ENCODE peak calls at places on chromosome 5, in nine cellular contexts. One of them, this sample, is unnamed.
A peak's percentile ranks its signal among the peaks of the same experiment; 100 is the strongest.

GRCh38 chr5:1919209-1919566 is 36.5 kb upstream of the IRX4 start:
- DNase-seq in NCI-H1694 treated with DMSO at 0.1 percent for 48 hours: no peak
- DNase-seq in fibroblast of the aortic adventitia: no peak
- DNase-seq in T-helper 17 cell: no peak
- DNase-seq in DMS 273 treated with DMSO at 0.1 percent for 48 hours: no peak
- DNase-seq in CD8-positive, alpha-beta memory T cell: no peak
- DNase-seq in mesothelial cell of epicardium: peak; percentile 24
- DNase-seq in ELR: no peak
- DNase-seq in HT-29: no peak
- DNase-seq in this sample: no peak

GRCh38 chr5:1763548-1763911 is 36.1 kb downstream of the MRPL36 start:
- DNase-seq in ELR: peak; percentile 79
- DNase-seq in mesothelial cell of epicardium: peak; percentile 37
- DNase-seq in NCI-H1694 treated with DMSO at 0.1 percent for 48 hours: no peak
- DNase-seq in CD8-positive, alpha-beta memory T cell: no peak
- DNase-seq in fibroblast of the aortic adventitia: peak; percentile 78
- DNase-seq in DMS 273 treated with DMSO at 0.1 percent for 48 hours: no peak
- DNase-seq in HT-29: peak; percentile 73
- DNase-seq in T-helper 17 cell: no peak
- DNase-seq in this sample: peak; percentile 40

GRCh38 chr5:72841756-72842535 is 25.5 kb downstream of the TNPO1 start:
- DNase-seq in fibroblast of the aortic adventitia: peak; percentile 68
- DNase-seq in CD8-positive, alpha-beta memory T cell: no peak
- DNase-seq in T-helper 17 cell: no peak
- DNase-seq in mesothelial cell of epicardium: no peak
- DNase-seq in NCI-H1694 treated with DMSO at 0.1 percent for 48 hours: no peak
- DNase-seq in HT-29: no peak
- DNase-seq in ELR: peak; percentile 65
- DNase-seq in DMS 273 treated with DMSO at 0.1 percent for 48 hours: no peak
- DNase-seq in this sample: no peak

GRCh38 chr5:41747708-41748107 is 122.5 kb downstream of the OXCT1 start:
- DNase-seq in T-helper 17 cell: no peak
- DNase-seq in fibroblast of the aortic adventitia: no peak
- DNase-seq in NCI-H1694 treated with DMSO at 0.1 percent for 48 hours: no peak
- DNase-seq in ELR: no peak
- DNase-seq in mesothelial cell of epicardium: no peak
- DNase-seq in HT-29: no peak
- DNase-seq in DMS 273 treated with DMSO at 0.1 percent for 48 hours: no peak
- DNase-seq in CD8-positive, alpha-beta memory T cell: no peak
- DNase-seq in this sample: no peak

GRCh38 chr5:95786821-95787408 is 35.6 kb downstream of the GLRX start:
- DNase-seq in mesothelial cell of epicardium: no peak
- DNase-seq in DMS 273 treated with DMSO at 0.1 percent for 48 hours: no peak
- DNase-seq in HT-29: no peak
- DNase-seq in T-helper 17 cell: no peak
- DNase-seq in fibroblast of the aortic adventitia: peak; percentile 77
- DNase-seq in CD8-positive, alpha-beta memory T cell: no peak
- DNase-seq in NCI-H1694 treated with DMSO at 0.1 percent for 48 hours: no peak
- DNase-seq in ELR: peak; percentile 42
- DNase-seq in this sample: no peak

GRCh38 chr5:151383011-151383410 is 35.7 kb upstream of the SLC36A2 start:
- DNase-seq in mesothelial cell of epicardium: no peak
- DNase-seq in DMS 273 treated with DMSO at 0.1 percent for 48 hours: peak; percentile 12
- DNase-seq in HT-29: no peak
- DNase-seq in ELR: no peak
- DNase-seq in CD8-positive, alpha-beta memory T cell: no peak
- DNase-seq in NCI-H1694 treated with DMSO at 0.1 percent for 48 hours: no peak
- DNase-seq in fibroblast of the aortic adventitia: no peak
- DNase-seq in T-helper 17 cell: no peak
- DNase-seq in this sample: no peak

GRCh38 chr5:41240390-41240789 is 27.1 kb upstream of the C6 start:
- DNase-seq in fibroblast of the aortic adventitia: no peak
- DNase-seq in DMS 273 treated with DMSO at 0.1 percent for 48 hours: no peak
- DNase-seq in ELR: no peak
- DNase-seq in CD8-positive, alpha-beta memory T cell: no peak
- DNase-seq in mesothelial cell of epicardium: no peak
- DNase-seq in NCI-H1694 treated with DMSO at 0.1 percent for 48 hours: no peak
- DNase-seq in HT-29: no peak
- DNase-seq in T-helper 17 cell: no peak
- DNase-seq in this sample: no peak

GRCh38 chr5:124962735-124963134 is 216.3 kb upstream of the ZNF608 start:
- DNase-seq in HT-29: no peak
- DNase-seq in fibroblast of the aortic adventitia: no peak
- DNase-seq in T-helper 17 cell: no peak
- DNase-seq in ELR: no peak
- DNase-seq in NCI-H1694 treated with DMSO at 0.1 percent for 48 hours: no peak
- DNase-seq in CD8-positive, alpha-beta memory T cell: no peak
- DNase-seq in mesothelial cell of epicardium: no peak
- DNase-seq in DMS 273 treated with DMSO at 0.1 percent for 48 hours: no peak
- DNase-seq in this sample: no peak

GRCh38 chr5:120366047-120366446 is 98.1 kb upstream of the PRR16 start:
- DNase-seq in CD8-positive, alpha-beta memory T cell: no peak
- DNase-seq in HT-29: no peak
- DNase-seq in NCI-H1694 treated with DMSO at 0.1 percent for 48 hours: no peak
- DNase-seq in mesothelial cell of epicardium: no peak
- DNase-seq in fibroblast of the aortic adventitia: peak; percentile 31
- DNase-seq in DMS 273 treated with DMSO at 0.1 percent for 48 hours: no peak
- DNase-seq in T-helper 17 cell: no peak
- DNase-seq in ELR: peak; percentile 39
- DNase-seq in this sample: no peak

GRCh38 chr5:169545762-169546161 is 37.8 kb upstream of the SPDL1 start:
- DNase-seq in NCI-H1694 treated with DMSO at 0.1 percent for 48 hours: no peak
- DNase-seq in fibroblast of the aortic adventitia: no peak
- DNase-seq in DMS 273 treated with DMSO at 0.1 percent for 48 hours: no peak
- DNase-seq in CD8-positive, alpha-beta memory T cell: no peak
- DNase-seq in HT-29: no peak
- DNase-seq in ELR: peak; percentile 56
- DNase-seq in mesothelial cell of epicardium: no peak
- DNase-seq in T-helper 17 cell: no peak
- DNase-seq in this sample: no peak

GRCh38 chr5:172768573-172769323 is 2.2 kb downstream of the DUSP1 start:
- DNase-seq in DMS 273 treated with DMSO at 0.1 percent for 48 hours: no peak
- DNase-seq in mesothelial cell of epicardium: no peak
- DNase-seq in CD8-positive, alpha-beta memory T cell: peak; percentile 27
- DNase-seq in NCI-H1694 treated with DMSO at 0.1 percent for 48 hours: no peak
- DNase-seq in T-helper 17 cell: peak; percentile 35
- DNase-seq in ELR: peak; percentile 87
- DNase-seq in HT-29: peak; percentile 43
- DNase-seq in fibroblast of the aortic adventitia: peak; percentile 75
- DNase-seq in this sample: peak; percentile 45

GRCh38 chr5:11390369-11390768 is 513.9 kb downstream of the CTNND2 start:
- DNase-seq in CD8-positive, alpha-beta memory T cell: no peak
- DNase-seq in T-helper 17 cell: no peak
- DNase-seq in fibroblast of the aortic adventitia: no peak
- DNase-seq in NCI-H1694 treated with DMSO at 0.1 percent for 48 hours: no peak
- DNase-seq in ELR: peak; percentile 24
- DNase-seq in mesothelial cell of epicardium: no peak
- DNase-seq in DMS 273 treated with DMSO at 0.1 percent for 48 hours: no peak
- DNase-seq in HT-29: no peak
- DNase-seq in this sample: no peak

GRCh38 chr5:173785866-173786265 is 102.3 kb upstream of the CPEB4 start:
- DNase-seq in CD8-positive, alpha-beta memory T cell: no peak
- DNase-seq in HT-29: no peak
- DNase-seq in ELR: no peak
- DNase-seq in fibroblast of the aortic adventitia: no peak
- DNase-seq in T-helper 17 cell: no peak
- DNase-seq in DMS 273 treated with DMSO at 0.1 percent for 48 hours: no peak
- DNase-seq in mesothelial cell of epicardium: no peak
- DNase-seq in NCI-H1694 treated with DMSO at 0.1 percent for 48 hours: no peak
- DNase-seq in this sample: no peak

GRCh38 chr5:29794146-29794787 is 1399.2 kb upstream of the CDH6 start:
- DNase-seq in NCI-H1694 treated with DMSO at 0.1 percent for 48 hours: no peak
- DNase-seq in T-helper 17 cell: no peak
- DNase-seq in DMS 273 treated with DMSO at 0.1 percent for 48 hours: no peak
- DNase-seq in HT-29: no peak
- DNase-seq in mesothelial cell of epicardium: no peak
- DNase-seq in fibroblast of the aortic adventitia: no peak
- DNase-seq in ELR: no peak
- DNase-seq in CD8-positive, alpha-beta memory T cell: no peak
- DNase-seq in this sample: no peak

GRCh38 chr5:113693205-113693553 is 179.7 kb downstream of the YTHDC2 start:
- DNase-seq in T-helper 17 cell: no peak
- DNase-seq in fibroblast of the aortic adventitia: no peak
- DNase-seq in ELR: no peak
- DNase-seq in NCI-H1694 treated with DMSO at 0.1 percent for 48 hours: no peak
- DNase-seq in CD8-positive, alpha-beta memory T cell: no peak
- DNase-seq in mesothelial cell of epicardium: no peak
- DNase-seq in HT-29: no peak
- DNase-seq in DMS 273 treated with DMSO at 0.1 percent for 48 hours: no peak
- DNase-seq in this sample: no peak

GRCh38 chr5:85602843-85603242 is 1014.9 kb upstream of the COX7C start:
- DNase-seq in fibroblast of the aortic adventitia: no peak
- DNase-seq in mesothelial cell of epicardium: no peak
- DNase-seq in CD8-positive, alpha-beta memory T cell: no peak
- DNase-seq in HT-29: no peak
- DNase-seq in DMS 273 treated with DMSO at 0.1 percent for 48 hours: no peak
- DNase-seq in NCI-H1694 treated with DMSO at 0.1 percent for 48 hours: no peak
- DNase-seq in ELR: no peak
- DNase-seq in T-helper 17 cell: no peak
- DNase-seq in this sample: no peak

GRCh38 chr5:135349886-135350285 is 49.1 kb downstream of the MACROH2A1 start:
- DNase-seq in mesothelial cell of epicardium: no peak
- DNase-seq in T-helper 17 cell: no peak
- DNase-seq in DMS 273 treated with DMSO at 0.1 percent for 48 hours: no peak
- DNase-seq in fibroblast of the aortic adventitia: no peak
- DNase-seq in CD8-positive, alpha-beta memory T cell: no peak
- DNase-seq in HT-29: no peak
- DNase-seq in NCI-H1694 treated with DMSO at 0.1 percent for 48 hours: no peak
- DNase-seq in ELR: no peak
- DNase-seq in this sample: no peak

GRCh38 chr5:8813180-8813579 is 732.7 kb downstream of the SEMA5A start:
- DNase-seq in T-helper 17 cell: no peak
- DNase-seq in mesothelial cell of epicardium: no peak
- DNase-seq in ELR: no peak
- DNase-seq in fibroblast of the aortic adventitia: no peak
- DNase-seq in DMS 273 treated with DMSO at 0.1 percent for 48 hours: no peak
- DNase-seq in CD8-positive, alpha-beta memory T cell: no peak
- DNase-seq in HT-29: no peak
- DNase-seq in NCI-H1694 treated with DMSO at 0.1 percent for 48 hours: no peak
- DNase-seq in this sample: no peak

GRCh38 chr5:139486201-139486600 is 3.6 kb upstream of the STING1 start:
- DNase-seq in T-helper 17 cell: no peak
- DNase-seq in DMS 273 treated with DMSO at 0.1 percent for 48 hours: no peak
- DNase-seq in ELR: no peak
- DNase-seq in CD8-positive, alpha-beta memory T cell: no peak
- DNase-seq in HT-29: no peak
- DNase-seq in fibroblast of the aortic adventitia: no peak
- DNase-seq in mesothelial cell of epicardium: no peak
- DNase-seq in NCI-H1694 treated with DMSO at 0.1 percent for 48 hours: no peak
- DNase-seq in this sample: no peak

GRCh38 chr5:951940-952596 is 56.5 kb upstream of the NKD2 start:
- DNase-seq in fibroblast of the aortic adventitia: no peak
- DNase-seq in HT-29: no peak
- DNase-seq in CD8-positive, alpha-beta memory T cell: no peak
- DNase-seq in ELR: no peak
- DNase-seq in NCI-H1694 treated with DMSO at 0.1 percent for 48 hours: no peak
- DNase-seq in DMS 273 treated with DMSO at 0.1 percent for 48 hours: no peak
- DNase-seq in mesothelial cell of epicardium: peak; percentile 36
- DNase-seq in T-helper 17 cell: no peak
- DNase-seq in this sample: no peak

GRCh38 chr5:60196382-60197113 is 303.0 kb upstream of the PDE4D start:
- DNase-seq in T-helper 17 cell: no peak
- DNase-seq in ELR: peak; percentile 97
- DNase-seq in fibroblast of the aortic adventitia: peak; percentile 83
- DNase-seq in mesothelial cell of epicardium: no peak
- DNase-seq in NCI-H1694 treated with DMSO at 0.1 percent for 48 hours: no peak
- DNase-seq in HT-29: peak; percentile 51
- DNase-seq in DMS 273 treated with DMSO at 0.1 percent for 48 hours: peak; percentile 32
- DNase-seq in CD8-positive, alpha-beta memory T cell: no peak
- DNase-seq in this sample: no peak

GRCh38 chr5:82467006-82467561 is 188.9 kb upstream of the RPS23 start:
- DNase-seq in T-helper 17 cell: no peak
- DNase-seq in ELR: peak; percentile 63
- DNase-seq in HT-29: no peak
- DNase-seq in DMS 273 treated with DMSO at 0.1 percent for 48 hours: no peak
- DNase-seq in fibroblast of the aortic adventitia: peak; percentile 77
- DNase-seq in mesothelial cell of epicardium: no peak
- DNase-seq in NCI-H1694 treated with DMSO at 0.1 percent for 48 hours: no peak
- DNase-seq in CD8-positive, alpha-beta memory T cell: no peak
- DNase-seq in this sample: no peak

GRCh38 chr5:154308457-154309360 is 118.2 kb downstream of the GALNT10 start:
- DNase-seq in HT-29: no peak
- DNase-seq in T-helper 17 cell: no peak
- DNase-seq in NCI-H1694 treated with DMSO at 0.1 percent for 48 hours: no peak
- DNase-seq in ELR: peak; percentile 92
- DNase-seq in mesothelial cell of epicardium: no peak
- DNase-seq in DMS 273 treated with DMSO at 0.1 percent for 48 hours: no peak
- DNase-seq in fibroblast of the aortic adventitia: peak; percentile 60
- DNase-seq in CD8-positive, alpha-beta memory T cell: no peak
- DNase-seq in this sample: no peak

GRCh38 chr5:56070795-56071539 is 76.2 kb upstream of the IL6ST start:
- DNase-seq in NCI-H1694 treated with DMSO at 0.1 percent for 48 hours: no peak
- DNase-seq in ELR: no peak
- DNase-seq in DMS 273 treated with DMSO at 0.1 percent for 48 hours: no peak
- DNase-seq in fibroblast of the aortic adventitia: no peak
- DNase-seq in T-helper 17 cell: no peak
- DNase-seq in HT-29: no peak
- DNase-seq in mesothelial cell of epicardium: no peak
- DNase-seq in CD8-positive, alpha-beta memory T cell: no peak
- DNase-seq in this sample: no peak

GRCh38 chr5:172282277-172283019 is 1.1 kb downstream of the UBTD2 start:
- DNase-seq in mesothelial cell of epicardium: no peak
- DNase-seq in ELR: peak; percentile 71
- DNase-seq in DMS 273 treated with DMSO at 0.1 percent for 48 hours: no peak
- DNase-seq in fibroblast of the aortic adventitia: no peak
- DNase-seq in T-helper 17 cell: no peak
- DNase-seq in HT-29: no peak
- DNase-seq in CD8-positive, alpha-beta memory T cell: no peak
- DNase-seq in NCI-H1694 treated with DMSO at 0.1 percent for 48 hours: no peak
- DNase-seq in this sample: no peak

GRCh38 chr5:132364319-132364718 is 5.2 kb upstream of the SLC22A5 start:
- DNase-seq in mesothelial cell of epicardium: no peak
- DNase-seq in fibroblast of the aortic adventitia: peak; percentile 94
- DNase-seq in ELR: peak; percentile 76
- DNase-seq in HT-29: no peak
- DNase-seq in CD8-positive, alpha-beta memory T cell: no peak
- DNase-seq in NCI-H1694 treated with DMSO at 0.1 percent for 48 hours: no peak
- DNase-seq in T-helper 17 cell: no peak
- DNase-seq in DMS 273 treated with DMSO at 0.1 percent for 48 hours: no peak
- DNase-seq in this sample: no peak

GRCh38 chr5:148909766-148910165 is 83.4 kb downstream of the ADRB2 start:
- DNase-seq in CD8-positive, alpha-beta memory T cell: no peak
- DNase-seq in NCI-H1694 treated with DMSO at 0.1 percent for 48 hours: no peak
- DNase-seq in HT-29: no peak
- DNase-seq in fibroblast of the aortic adventitia: no peak
- DNase-seq in T-helper 17 cell: no peak
- DNase-seq in ELR: peak; percentile 31
- DNase-seq in mesothelial cell of epicardium: no peak
- DNase-seq in DMS 273 treated with DMSO at 0.1 percent for 48 hours: no peak
- DNase-seq in this sample: no peak

GRCh38 chr5:149387081-149387611 is 8.1 kb upstream of the IL17B start:
- DNase-seq in HT-29: no peak
- DNase-seq in fibroblast of the aortic adventitia: peak; percentile 65
- DNase-seq in NCI-H1694 treated with DMSO at 0.1 percent for 48 hours: no peak
- DNase-seq in CD8-positive, alpha-beta memory T cell: no peak
- DNase-seq in ELR: peak; percentile 20
- DNase-seq in mesothelial cell of epicardium: no peak
- DNase-seq in DMS 273 treated with DMSO at 0.1 percent for 48 hours: no peak
- DNase-seq in T-helper 17 cell: no peak
- DNase-seq in this sample: no peak

GRCh38 chr5:62812653-62813329 is 234.2 kb downstream of the LRRC70 start:
- DNase-seq in T-helper 17 cell: no peak
- DNase-seq in CD8-positive, alpha-beta memory T cell: no peak
- DNase-seq in DMS 273 treated with DMSO at 0.1 percent for 48 hours: no peak
- DNase-seq in ELR: no peak
- DNase-seq in mesothelial cell of epicardium: no peak
- DNase-seq in NCI-H1694 treated with DMSO at 0.1 percent for 48 hours: no peak
- DNase-seq in HT-29: no peak
- DNase-seq in fibroblast of the aortic adventitia: no peak
- DNase-seq in this sample: no peak

GRCh38 chr5:136802382-136802781 is 437.0 kb upstream of the TRPC7 start:
- DNase-seq in HT-29: peak; percentile 2
- DNase-seq in mesothelial cell of epicardium: no peak
- DNase-seq in NCI-H1694 treated with DMSO at 0.1 percent for 48 hours: peak; percentile 35
- DNase-seq in CD8-positive, alpha-beta memory T cell: no peak
- DNase-seq in ELR: peak; percentile 36
- DNase-seq in T-helper 17 cell: no peak
- DNase-seq in DMS 273 treated with DMSO at 0.1 percent for 48 hours: no peak
- DNase-seq in fibroblast of the aortic adventitia: peak; percentile 68
- DNase-seq in this sample: no peak

GRCh38 chr5:6905883-6906282 is 192.7 kb downstream of the TENT4A start:
- DNase-seq in fibroblast of the aortic adventitia: no peak
- DNase-seq in HT-29: no peak
- DNase-seq in T-helper 17 cell: no peak
- DNase-seq in NCI-H1694 treated with DMSO at 0.1 percent for 48 hours: no peak
- DNase-seq in ELR: no peak
- DNase-seq in mesothelial cell of epicardium: no peak
- DNase-seq in DMS 273 treated with DMSO at 0.1 percent for 48 hours: no peak
- DNase-seq in CD8-positive, alpha-beta memory T cell: no peak
- DNase-seq in this sample: no peak